ENCODE peak calls at places on chromosomes 12 and 14, in seven cellular contexts. N is progenitor cell of endocrine pancreas; Q is mesothelial cell of epicardium; H is CD8-positive, alpha-beta T cell; A is dorsolateral prefrontal cortex; G is foreskin fibroblast; V is right lobe of liver. K is an unnamed sample.

GRCh38 chr12:124420041-124420765 is 125.3 kb downstream of the RFLNA start:
- DNase-seq in N (no peak), Q (no peak), H (no peak), A (no peak), G (no peak), V (no peak), K (no peak)

GRCh38 chr12:52807544-52808470 is 6.1 kb downstream of the KRT4 start:
- DNase-seq in N (no peak), Q (no peak), H (no peak), A (no peak), G (no peak), V (no peak), K (no peak)

GRCh38 chr14:60760648-60761364 is 26.2 kb downstream of the MNAT1 start:
- DNase-seq in N (no peak), Q (no peak), H (no peak), A (no peak), G (no peak), V (no peak), K (no peak)

GRCh38 chr12:27779416-27779815 is 617 bp upstream of the KLHL42 start:
- DNase-seq in N (peak), Q (no peak), H (no peak), A (peak), G (peak), V (no peak), K (peak)

GRCh38 chr14:35985504-35986218 is 159.5 kb downstream of the BRMS1L start:
- DNase-seq in N (no peak), Q (no peak), H (no peak), A (no peak), G (no peak), V (no peak), K (no peak)

GRCh38 chr14:88422919-88423318 is 37.5 kb downstream of the SPATA7 start:
- DNase-seq in N (no peak), Q (no peak), H (no peak), A (no peak), G (peak), V (no peak), K (no peak)

GRCh38 chr12:42741771-42742510 is 152.4 kb upstream of the PRICKLE1 start:
- DNase-seq in N (no peak), Q (no peak), H (no peak), A (no peak), G (peak), V (no peak), K (no peak)

GRCh38 chr12:39572551-39572950 is 47.1 kb downstream of the ABCD2 start:
- DNase-seq in N (no peak), Q (no peak), H (no peak), A (no peak), G (no peak), V (no peak), K (no peak)

GRCh38 chr12:82314406-82314892 is 43.7 kb downstream of the CCDC59 start:
- DNase-seq in N (peak), Q (no peak), H (no peak), A (no peak), G (no peak), V (no peak), K (no peak)

GRCh38 chr12:116368196-116369194 is 91.0 kb upstream of the MED13L start:
- DNase-seq in N (peak), Q (no peak), H (no peak), A (no peak), G (peak), V (peak), K (no peak)

GRCh38 chr12:27333311-27334009 is 824 bp downstream of the BMAL2 start:
- DNase-seq in N (peak), Q (peak), H (no peak), A (no peak), G (peak), V (peak), K (peak)

GRCh38 chr12:122681814-122682213 is 21.3 kb downstream of the HCAR2 start:
- DNase-seq in N (no peak), Q (no peak), H (no peak), A (no peak), G (peak), V (no peak), K (no peak)

GRCh38 chr14:69879175-69880047 is at the start of gene SMOC1:
- DNase-seq in N (peak), Q (no peak), H (no peak), A (peak), G (peak), V (peak), K (no peak)

DNA sequence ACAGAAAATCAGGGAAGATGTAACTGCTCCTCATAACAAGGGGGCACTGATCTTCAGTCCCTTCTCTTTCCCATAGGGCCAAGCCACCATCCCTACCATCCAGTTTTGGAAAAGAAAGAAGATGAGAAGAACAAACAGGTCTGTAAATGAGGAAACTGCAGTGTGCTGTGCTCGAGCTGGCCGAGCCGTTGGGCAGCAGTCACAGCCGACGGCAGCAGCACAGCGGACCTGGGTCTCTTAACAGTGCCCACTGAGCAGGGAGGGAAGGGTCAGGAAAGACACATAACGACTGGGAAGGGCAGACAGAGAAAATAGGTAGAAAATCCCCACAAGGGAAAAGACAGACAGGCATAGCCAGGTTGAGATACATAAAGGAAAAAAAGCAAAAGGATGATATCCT is 38.2 kb downstream of the BDKRB1 start:
- DNase-seq in N (no peak), Q (no peak), H (no peak), A (no peak), G (no peak), V (no peak), K (no peak)
- TF ChIP-seq CTCF in N (no peak), Q (no peak), H (no peak), A (no peak), G (no peak), V (no peak), K (no peak)

DNA sequence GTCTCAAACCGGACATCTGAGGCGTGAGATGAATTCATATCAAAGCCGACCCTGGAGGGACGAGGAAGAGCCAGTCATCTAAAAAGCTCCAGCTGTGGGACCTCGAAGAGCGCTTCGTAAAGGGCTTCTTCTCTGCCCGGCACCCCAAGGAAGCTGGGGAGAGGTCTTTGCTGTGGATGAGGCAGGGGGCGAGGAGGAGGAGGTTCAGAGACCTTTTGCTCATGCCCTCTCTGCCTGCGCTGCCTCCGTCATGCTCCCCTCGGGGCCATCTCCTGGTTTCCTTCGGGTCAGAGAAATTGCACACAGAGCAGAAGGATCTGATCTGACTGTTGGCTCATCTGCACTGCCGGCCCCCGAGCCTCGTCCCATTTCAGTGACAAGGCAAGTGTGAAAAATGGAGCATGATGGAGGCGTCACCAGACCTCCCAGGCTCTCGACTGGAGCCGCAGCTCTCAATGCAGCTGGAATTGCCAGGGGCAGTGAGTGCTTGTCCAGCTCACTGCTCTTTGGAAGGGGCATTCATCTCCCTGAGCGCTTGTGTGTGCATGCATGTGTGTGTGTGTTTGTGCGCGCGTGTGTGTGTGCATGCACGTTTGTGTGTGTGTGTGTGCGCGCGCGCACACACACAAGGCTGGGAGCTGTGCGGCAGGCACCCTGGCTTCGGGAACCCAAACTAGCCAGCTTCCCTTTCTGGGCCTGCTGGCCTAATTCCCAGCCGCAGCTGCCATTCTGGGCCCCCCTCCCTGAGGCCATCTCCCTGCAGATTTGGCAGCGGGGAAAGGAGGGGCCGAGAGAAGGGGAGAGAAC is 9.2 kb downstream of the CABP1 start:
- DNase-seq in N (no peak), Q (no peak), H (no peak), A (no peak), G (peak), V (peak), K (no peak)
- TF ChIP-seq CTCF in N (peak), Q (no peak), H (peak), A (no peak), G (no peak), V (no peak), K (peak)

GRCh38 chr12:48329199-48329939 is 21.4 kb downstream of the ZNF641 start:
- DNase-seq in N (no peak), Q (no peak), H (no peak), A (no peak), G (no peak), V (no peak), K (no peak)
- TF ChIP-seq CTCF in N (no peak), Q (no peak), H (no peak), A (no peak), G (no peak), V (no peak), K (no peak)

GRCh38 chr12:131117438-131118245 is 163.9 kb downstream of the ADGRD1 start:
- DNase-seq in N (no peak), Q (peak), H (no peak), A (peak), G (no peak), V (no peak), K (peak)

GRCh38 chr12:131114942-131115584 is 161.4 kb downstream of the ADGRD1 start:
- DNase-seq in N (no peak), Q (peak), H (no peak), A (no peak), G (peak), V (no peak), K (peak)

GRCh38 chr12:131115766-131116165 is 162.1 kb downstream of the ADGRD1 start:
- DNase-seq in N (no peak), Q (peak), H (no peak), A (no peak), G (no peak), V (peak), K (peak)

GRCh38 chr12:131118366-131118765 is 164.7 kb downstream of the ADGRD1 start:
- DNase-seq in N (no peak), Q (peak), H (no peak), A (no peak), G (no peak), V (no peak), K (peak)

GRCh38 chr12:131116437-131117117 is 162.9 kb downstream of the ADGRD1 start:
- DNase-seq in N (no peak), Q (peak), H (no peak), A (peak), G (peak), V (no peak), K (peak)
- TF ChIP-seq CTCF in N (peak), Q (no peak), H (no peak), A (peak), G (peak), V (peak), K (peak)

GRCh38 chr12:64806173-64806572 is 18.3 kb upstream of the TBC1D30 start:
- DNase-seq in N (no peak), Q (no peak), H (no peak), A (no peak), G (peak), V (no peak), K (no peak)

GRCh38 chr12:64800640-64801039 is 23.8 kb upstream of the TBC1D30 start:
- DNase-seq in N (no peak), Q (no peak), H (no peak), A (no peak), G (no peak), V (no peak), K (no peak)

GRCh38 chr12:64797156-64797555 is 27.3 kb upstream of the TBC1D30 start:
- DNase-seq in N (no peak), Q (no peak), H (no peak), A (no peak), G (no peak), V (no peak), K (no peak)

GRCh38 chr12:64798165-64798564 is 26.3 kb upstream of the TBC1D30 start:
- DNase-seq in N (no peak), Q (no peak), H (no peak), A (no peak), G (no peak), V (no peak), K (no peak)

DNA sequence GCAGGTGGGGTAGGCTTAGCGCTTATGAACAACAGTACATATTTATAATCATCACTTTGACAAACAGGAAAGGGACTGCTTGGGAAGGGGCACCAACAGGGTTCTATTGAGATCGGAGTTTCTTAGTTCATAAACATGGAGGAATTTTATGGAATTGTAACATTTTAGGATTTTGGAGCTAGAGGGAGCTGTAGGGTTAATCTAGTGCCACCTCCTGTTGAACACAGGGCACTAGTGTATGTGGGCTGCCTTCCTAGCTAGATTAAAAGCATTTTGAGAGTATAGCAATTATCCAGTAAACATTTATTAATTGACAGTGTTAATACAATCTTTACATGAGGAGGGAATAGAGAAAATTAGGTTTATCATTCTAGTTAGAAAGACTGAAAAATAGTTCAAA is 23.1 kb upstream of the TBC1D30 start:
- DNase-seq in N (no peak), Q (no peak), H (no peak), A (no peak), G (peak), V (no peak), K (no peak)
- TF ChIP-seq CTCF in N (peak), Q (no peak), H (no peak), A (peak), G (no peak), V (no peak), K (no peak)

DNA sequence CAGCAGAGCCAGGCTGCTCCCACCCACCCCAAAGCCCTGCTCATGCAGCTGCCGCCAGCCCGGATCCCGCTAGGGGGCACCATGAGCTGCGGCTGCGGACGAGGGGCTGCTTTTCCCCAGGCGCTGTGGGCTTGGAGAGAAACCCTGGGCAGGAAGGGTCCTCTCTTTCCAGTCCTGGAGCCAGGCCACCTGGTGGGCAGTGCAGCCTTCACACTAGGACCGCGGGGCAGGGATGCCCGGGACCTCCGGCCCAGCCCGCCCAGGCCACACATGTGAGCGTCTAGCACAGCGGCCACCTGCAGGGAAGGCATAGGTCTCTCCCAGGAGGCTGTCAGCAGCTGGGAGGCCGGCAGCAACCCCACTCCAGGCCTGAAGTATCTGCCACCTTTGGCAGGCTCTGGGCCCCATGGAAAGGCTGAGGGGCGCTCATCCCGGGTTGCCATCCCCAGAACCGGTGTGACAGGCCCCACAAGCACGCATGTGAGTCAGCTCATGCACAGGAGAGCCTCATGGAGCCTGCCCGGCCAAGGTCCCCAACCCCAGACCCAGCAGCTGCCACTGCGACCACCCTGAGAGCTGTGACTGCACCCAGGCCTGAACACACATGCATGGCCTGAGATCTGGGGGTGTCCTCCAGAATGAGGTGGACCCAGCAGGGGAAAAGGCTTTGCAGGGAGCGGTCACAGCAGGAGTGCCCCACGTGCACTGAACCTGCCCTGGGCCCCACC is 280.0 kb upstream of the RTL1 start:
- DNase-seq in N (peak), Q (peak), H (no peak), A (no peak), G (no peak), V (no peak), K (no peak)
- TF ChIP-seq CTCF in N (peak), Q (peak), H (no peak), A (no peak), G (no peak), V (no peak), K (peak)

GRCh38 chr14:76564471-76565119 is 188.7 kb downstream of the ESRRB start:
- DNase-seq in N (no peak), Q (no peak), H (no peak), A (no peak), G (no peak), V (no peak), K (no peak)
- TF ChIP-seq CTCF in N (no peak), Q (no peak), H (no peak), A (no peak), G (no peak), V (no peak), K (no peak)

GRCh38 chr12:100376166-100376565 is 19.3 kb downstream of the SLC17A8 start:
- DNase-seq in N (no peak), Q (no peak), H (no peak), A (no peak), G (no peak), V (no peak), K (no peak)

GRCh38 chr12:100372846-100373245 is 16.0 kb downstream of the SLC17A8 start:
- DNase-seq in N (no peak), Q (no peak), H (no peak), A (no peak), G (no peak), V (no peak), K (no peak)

GRCh38 chr12:100371146-100371545 is 14.3 kb downstream of the SLC17A8 start:
- DNase-seq in N (no peak), Q (no peak), H (no peak), A (no peak), G (no peak), V (no peak), K (no peak)

GRCh38 chr12:100375023-100375737 is 18.3 kb downstream of the SLC17A8 start:
- DNase-seq in N (no peak), Q (no peak), H (no peak), A (peak), G (peak), V (no peak), K (peak)
- TF ChIP-seq CTCF in N (no peak), Q (no peak), H (no peak), A (peak), G (no peak), V (no peak), K (no peak)

DNA sequence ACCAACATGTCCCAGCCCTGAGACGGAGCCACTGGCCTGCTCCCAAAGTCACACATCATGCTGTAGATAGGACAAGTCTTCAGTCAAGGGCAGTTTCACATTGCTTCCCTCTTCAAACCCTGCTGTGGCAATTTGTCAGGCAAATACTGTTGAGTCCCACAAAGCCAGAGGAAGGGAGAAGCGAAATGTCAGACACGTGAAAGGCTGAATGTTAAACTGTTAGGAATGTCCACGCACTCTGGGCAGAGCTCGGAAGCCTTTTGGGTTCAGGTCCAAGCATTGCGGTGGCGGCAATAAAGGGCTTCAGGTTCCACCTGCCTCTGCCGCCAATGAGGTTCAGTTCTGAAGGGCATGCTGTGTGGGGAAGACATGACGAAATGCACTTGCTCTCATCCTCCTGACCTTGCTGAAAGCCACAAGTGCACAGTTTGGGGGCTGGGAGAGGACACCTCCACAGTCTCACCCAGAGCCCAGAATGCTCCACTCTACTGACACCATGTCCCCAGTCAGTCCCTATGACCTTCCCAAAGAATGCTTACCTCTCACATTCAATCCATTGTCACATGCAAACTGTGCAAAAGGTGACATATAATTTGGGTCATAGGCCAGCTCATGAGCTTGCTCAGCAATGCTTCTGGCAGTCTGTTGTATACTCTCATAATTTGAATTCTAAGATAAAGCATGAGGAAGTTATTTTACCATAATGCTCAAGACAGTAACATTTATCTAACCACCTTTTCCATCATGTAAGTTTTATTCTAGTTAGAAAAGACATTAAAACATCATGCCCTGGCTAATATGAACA is 35.7 kb downstream of the RAD9B start:
- DNase-seq in N (no peak), Q (no peak), H (no peak), A (no peak), G (no peak), V (peak), K (no peak)
- TF ChIP-seq CTCF in N (no peak), Q (no peak), H (no peak), A (no peak), G (no peak), V (no peak), K (no peak)

GRCh38 chr14:77763978-77764377 is 3.0 kb upstream of the SNW1 start:
- DNase-seq in N (no peak), Q (no peak), H (no peak), A (no peak), G (no peak), V (no peak), K (no peak)

GRCh38 chr14:77763316-77763715 is 2.4 kb upstream of the SNW1 start:
- DNase-seq in N (no peak), Q (no peak), H (no peak), A (no peak), G (no peak), V (no peak), K (no peak)

GRCh38 chr14:77760381-77761204 is at the start of gene SNW1:
- DNase-seq in N (peak), Q (peak), H (peak), A (peak), G (peak), V (peak), K (peak)

DNA sequence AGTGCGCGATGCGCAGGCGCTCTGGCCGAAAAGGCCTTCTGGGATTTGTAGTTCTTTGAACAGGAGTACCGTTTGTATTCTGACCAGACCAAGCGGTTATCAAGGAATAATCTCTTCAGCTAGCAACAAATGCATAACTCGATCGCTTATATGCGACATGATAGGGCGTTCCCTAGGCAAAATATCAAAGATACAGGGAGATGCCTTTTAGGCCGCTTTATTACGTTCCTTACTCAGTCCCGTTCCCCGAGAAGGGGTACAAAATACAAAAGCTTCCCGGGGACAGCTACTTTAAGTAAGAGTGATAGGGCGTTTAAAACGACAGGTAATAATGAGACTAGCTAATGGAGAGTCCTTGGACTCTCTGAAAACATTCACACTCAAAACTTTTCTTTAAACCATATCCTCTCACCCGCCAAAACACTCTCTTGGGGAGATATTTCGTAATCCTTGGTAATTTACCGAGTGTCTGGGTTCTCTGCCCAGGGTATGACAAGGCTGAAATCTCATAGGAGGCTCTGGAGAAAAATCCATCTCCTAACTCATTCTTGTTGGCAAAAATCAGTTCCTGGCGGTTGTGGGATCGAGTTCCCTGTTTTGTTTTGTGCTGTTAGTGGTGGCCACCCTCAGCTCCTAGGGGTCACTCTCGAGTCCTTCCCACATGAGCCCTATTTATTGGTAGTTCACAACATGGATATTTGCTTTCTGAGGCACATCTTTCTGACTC is 412 bp upstream of the SNW1 start:
- DNase-seq in N (no peak), Q (no peak), H (no peak), A (no peak), G (peak), V (peak), K (peak)
- TF ChIP-seq CTCF in N (peak), Q (no peak), H (no peak), A (peak), G (peak), V (peak), K (no peak)

K was measured in sigmoid colon.